ENCODE peak calls at places on chromosomes 11 and 22, in five cellular contexts. K is AG04450, J is lower leg skin, E is Peyer's patch, H is Calu3. D is an unnamed sample.

GRCh38 chr22:27992294-27993165 is 73.5 kb upstream of the PITPNB start:
- DNase-seq in K (no peak), H (no peak), J (peak), E (no peak), D (no peak)

GRCh38 chr22:31490496-31490925 is 869 bp upstream of the EIF4ENIF1 start:
- DNase-seq in J (peak), E (peak), H (peak), K (peak), D (peak)

GRCh38 chr22:30398685-30399680 is 2.2 kb downstream of the SEC14L2 start:
- DNase-seq in H (no peak), K (no peak), E (no peak), J (no peak), D (no peak)

GRCh38 chr22:17728786-17729185 is 45.5 kb downstream of the BID start:
- DNase-seq in E (no peak), H (no peak), K (no peak), J (peak), D (no peak)

GRCh38 chr11:100593321-100593720 is 93.8 kb upstream of the ARHGAP42 start:
- DNase-seq in J (no peak), H (no peak), E (no peak), K (peak), D (no peak)

GRCh38 chr22:48357196-48357595 is 1470.5 kb downstream of the BRD1 start:
- DNase-seq in H (no peak), E (no peak), J (no peak), K (no peak), D (no peak)

GRCh38 chr11:3169235-3169951 is 4.3 kb upstream of the OSBPL5 start:
- DNase-seq in E (no peak), H (peak), K (no peak), J (no peak), D (no peak)

GRCh38 chr11:18223937-18224387 is 12.6 kb downstream of the SAA4 start:
- DNase-seq in E (no peak), J (no peak), H (no peak), K (no peak), D (no peak)

GRCh38 chr11:109695696-109696095 is 273.7 kb downstream of the C11orf87 start:
- DNase-seq in J (no peak), K (no peak), H (no peak), E (no peak), D (no peak)

GRCh38 chr11:48005878-48006277 is 25.5 kb downstream of the PTPRJ start:
- DNase-seq in K (no peak), J (no peak), H (no peak), E (no peak), D (no peak)

GRCh38 chr11:115497303-115497702 is 6.9 kb downstream of the CADM1 start:
- DNase-seq in J (no peak), E (no peak), K (no peak), H (no peak), D (no peak)

GRCh38 chr22:38176170-38176741 is 5.4 kb downstream of the PLA2G6 start:
- DNase-seq in H (peak), K (peak), J (peak), E (no peak), D (peak)

GRCh38 chr11:66284526-66285078 is 4.3 kb downstream of the YIF1A start:
- DNase-seq in J (no peak), E (no peak), H (no peak), K (no peak), D (no peak)

GRCh38 chr11:3803726-3804510 is 4.4 kb upstream of the PGAP2 start:
- DNase-seq in J (peak), E (no peak), H (no peak), K (peak), D (no peak)

GRCh38 chr22:45090364-45090960 is 73.3 kb upstream of the NUP50 start:
- DNase-seq in J (no peak), K (no peak), E (no peak), H (peak), D (no peak)
- TF ChIP-seq CTCF in J (no peak), K (peak), E (peak), H (no peak), D (no peak)

DNA sequence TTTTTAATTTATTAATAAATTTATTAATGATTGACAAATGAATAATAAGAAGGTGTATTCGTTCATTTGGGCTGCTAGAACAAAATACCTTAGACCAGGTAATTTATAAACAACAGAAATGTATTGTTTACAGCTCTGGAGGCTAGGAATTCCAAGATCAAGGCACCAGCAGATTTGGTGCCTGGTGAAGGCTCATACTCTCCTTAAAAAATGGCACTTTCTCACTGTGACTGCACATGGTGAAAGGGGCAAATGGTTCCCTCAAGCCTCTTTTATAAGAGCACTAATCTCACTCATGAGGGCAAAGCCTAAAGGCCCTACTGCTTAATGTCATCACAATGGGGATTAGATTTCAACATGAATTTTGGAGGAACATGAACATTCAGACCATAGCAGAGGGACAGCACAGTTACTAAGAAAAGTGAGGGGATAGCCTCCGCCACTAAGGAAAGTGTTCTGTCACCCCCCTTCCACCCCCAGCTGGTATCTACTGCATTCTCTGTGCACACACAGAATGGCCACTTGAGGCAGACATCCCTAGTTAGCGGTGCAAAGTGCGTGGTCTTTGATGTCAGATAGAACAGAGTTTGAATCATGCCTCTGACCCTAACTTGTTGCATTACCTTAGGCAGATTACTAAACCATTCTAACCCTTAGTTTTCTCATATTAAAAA is 47.2 kb upstream of the CEP295 start:
- DNase-seq in H (no peak), J (no peak), K (no peak), E (no peak), D (peak)
- TF ChIP-seq CTCF in H (no peak), J (no peak), K (peak), E (peak), D (no peak)

GRCh38 chr11:117356126-117356761 is 28.6 kb downstream of the CEP164 start:
- DNase-seq in E (no peak), J (no peak), H (no peak), K (no peak), D (no peak)
- TF ChIP-seq CTCF in E (no peak), J (no peak), H (no peak), K (no peak), D (no peak)

DNA sequence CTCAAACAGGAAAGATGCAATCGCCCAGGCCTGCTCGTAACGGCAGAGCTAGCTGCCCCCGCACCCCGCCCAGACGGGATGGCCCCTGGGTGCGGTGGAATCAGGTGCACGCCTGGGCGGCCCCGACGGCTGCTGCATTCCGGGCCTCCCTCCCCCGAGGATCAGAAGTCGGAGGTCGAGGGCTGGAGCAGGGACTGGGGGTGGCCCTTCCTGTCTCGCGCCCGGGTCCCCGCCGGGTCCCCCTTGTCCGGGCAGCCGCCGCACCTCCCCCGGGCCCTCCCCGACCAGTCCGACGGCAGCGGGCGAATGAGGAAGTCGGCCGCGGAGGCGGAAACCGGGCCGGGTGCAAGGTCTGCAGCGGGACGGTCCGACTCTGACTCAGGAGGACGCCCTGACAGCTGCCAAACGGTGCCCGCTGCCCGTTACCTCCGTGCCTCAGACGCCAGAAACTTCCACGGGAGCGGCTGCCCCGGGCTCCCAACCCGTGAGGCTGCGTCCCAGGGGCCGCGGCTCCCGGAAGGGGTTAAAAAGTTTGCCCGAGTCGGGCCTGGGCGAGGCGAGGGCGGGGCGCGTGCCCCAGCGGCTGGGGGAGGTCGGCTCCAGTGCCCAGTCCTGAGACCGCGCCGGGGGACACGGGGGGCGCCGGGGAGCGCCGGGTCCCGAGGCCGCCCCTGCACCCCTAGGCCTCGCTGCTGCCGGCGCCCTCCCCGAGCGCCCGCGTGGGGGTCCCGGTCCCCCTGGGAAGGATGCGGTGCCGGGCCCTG is 685 bp downstream of the MYH9 start:
- DNase-seq in J (peak), K (no peak), E (peak), H (peak), D (peak)
- TF ChIP-seq CTCF in J (no peak), K (no peak), E (no peak), H (no peak), D (no peak)

GRCh38 chr11:129992161-129992944 is 10.3 kb downstream of the PRDM10 start:
- DNase-seq in E (peak), J (peak), K (no peak), H (peak), D (peak)
- TF ChIP-seq CTCF in E (peak), J (no peak), K (no peak), H (no peak), D (no peak)

DNA sequence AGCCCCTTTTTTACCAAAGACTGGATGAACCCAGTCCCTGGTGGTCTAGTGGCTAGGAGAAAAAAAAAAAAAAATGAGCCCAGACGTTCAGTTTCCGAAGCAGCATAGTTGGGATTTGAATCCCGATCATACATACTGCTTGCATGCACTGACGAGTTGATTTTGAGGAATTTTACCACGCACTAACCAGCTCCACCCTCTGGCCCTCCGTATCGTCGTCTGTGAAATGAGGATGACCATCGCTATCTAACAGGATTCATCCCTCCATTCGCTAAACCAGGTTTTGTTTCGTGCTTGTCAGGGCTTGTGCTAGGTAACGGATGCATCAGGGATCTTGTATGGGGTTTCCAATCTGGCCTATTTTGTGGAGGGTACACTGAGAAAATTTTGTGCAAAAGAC is 774 bp downstream of the PTS start:
- DNase-seq in H (no peak), E (no peak), J (no peak), K (no peak), D (no peak)
- TF ChIP-seq CTCF in H (no peak), E (no peak), J (no peak), K (no peak), D (no peak)

DNA sequence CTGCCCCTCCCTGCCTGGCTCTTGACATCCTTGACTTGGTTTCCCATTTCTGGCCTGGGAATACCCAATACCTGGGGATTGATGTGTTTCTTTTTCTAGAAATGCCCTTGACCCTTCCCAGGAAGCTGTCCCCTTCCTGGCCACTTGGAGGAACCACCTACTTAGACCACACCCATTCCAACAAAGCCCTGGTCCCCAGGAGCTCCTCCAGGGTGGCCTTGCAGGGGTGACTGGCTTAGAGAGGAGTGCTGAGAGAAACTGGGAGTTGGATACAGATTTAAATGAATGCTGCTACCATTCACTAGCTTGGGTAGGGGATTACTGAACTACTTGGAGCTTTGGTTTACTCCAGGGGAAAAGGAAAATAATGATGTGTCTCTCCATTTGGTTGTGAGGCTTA is 22.1 kb downstream of the PANX1 start:
- DNase-seq in J (no peak), K (no peak), H (no peak), E (no peak), D (no peak)
- TF ChIP-seq CTCF in J (no peak), K (no peak), H (no peak), E (no peak), D (no peak)

GRCh38 chr11:128819198-128819597 is 47.9 kb downstream of the KCNJ1 start:
- DNase-seq in J (no peak), K (no peak), H (no peak), E (no peak), D (no peak)
- TF ChIP-seq CTCF in J (no peak), K (no peak), H (no peak), E (no peak), D (no peak)

D was measured in endothelial cell.